ENCODE peak calls at places on chromosomes 1 and 21, in nine cellular contexts. C is A549, I is uterus, O is tibial nerve, Q is stomach, S is body of pancreas, B is adrenal gland, W is H54, R is breast epithelium. T is an unnamed sample.

GRCh38 chr1:90561384-90561783 is 155.7 kb downstream of the BARHL2 start:
- DNase-seq in C (no peak), I (no peak), O (no peak), Q (no peak), S (no peak), B (no peak), W (no peak), R (no peak), T (no peak)

GRCh38 chr1:67789551-67789950 is 43.7 kb downstream of the GNG12 start:
- DNase-seq in C (no peak), I (no peak), O (no peak), Q (no peak), S (no peak), B (no peak), W (no peak), R (no peak), T (no peak)

GRCh38 chr1:102595106-102595505 is 513.2 kb downstream of the COL11A1 start:
- DNase-seq in C (no peak), I (no peak), O (no peak), Q (no peak), S (no peak), B (no peak), W (no peak), R (no peak), T (no peak)

GRCh38 chr1:171740987-171741871 is 636 bp downstream of the VAMP4 start:
- DNase-seq in C (peak), I (peak), O (peak), Q (peak), S (peak), B (peak), W (peak), R (no peak), T (peak)

GRCh38 chr21:39529026-39529425 is 77.3 kb downstream of the SH3BGR start:
- DNase-seq in C (no peak), I (no peak), O (no peak), Q (no peak), S (peak), B (no peak), W (no peak), R (no peak), T (no peak)

GRCh38 chr1:37393173-37393572 is 81.2 kb upstream of the ZC3H12A start:
- DNase-seq in C (no peak), I (no peak), O (no peak), Q (no peak), S (no peak), B (no peak), W (no peak), R (no peak), T (no peak)

GRCh38 chr1:86258106-86258505 is 101.5 kb upstream of the COL24A1 start:
- DNase-seq in C (no peak), I (no peak), O (no peak), Q (no peak), S (no peak), B (no peak), W (no peak), R (no peak), T (no peak)

GRCh38 chr1:159889821-159890252 is 10.1 kb downstream of the CFAP45 start:
- DNase-seq in C (no peak), I (peak), O (no peak), Q (no peak), S (no peak), B (peak), W (peak), R (no peak), T (no peak)

GRCh38 chr1:16139473-16139962 is 16.4 kb downstream of the EPHA2 start:
- DNase-seq in C (no peak), I (no peak), O (no peak), Q (no peak), S (no peak), B (no peak), W (peak), R (no peak), T (no peak)

GRCh38 chr1:238681021-238681420 is 705.3 kb upstream of the CHRM3 start:
- DNase-seq in C (no peak), I (no peak), O (no peak), Q (no peak), S (no peak), B (no peak), W (no peak), R (no peak), T (no peak)

GRCh38 chr1:112806090-112806642 is 91.0 kb upstream of the PPM1J start:
- DNase-seq in C (no peak), I (no peak), O (no peak), Q (no peak), S (peak), B (no peak), W (no peak), R (no peak), T (no peak)

GRCh38 chr1:116311756-116312691 is 61.0 kb upstream of the ATP1A1 start:
- DNase-seq in C (no peak), I (no peak), O (no peak), Q (peak), S (peak), B (no peak), W (no peak), R (peak), T (peak)

GRCh38 chr1:10812387-10812915 is 16.0 kb upstream of the CASZ1 start:
- DNase-seq in C (no peak), I (no peak), O (no peak), Q (no peak), S (no peak), B (no peak), W (no peak), R (no peak), T (no peak)

GRCh38 chr1:26045712-26046312 is at the start of gene SLC30A2:
- DNase-seq in C (no peak), I (no peak), O (no peak), Q (no peak), S (peak), B (no peak), W (no peak), R (no peak), T (peak)

GRCh38 chr1:1400576-1401456 is 1.7 kb upstream of the CCNL2 start:
- DNase-seq in C (no peak), I (no peak), O (no peak), Q (no peak), S (no peak), B (no peak), W (no peak), R (no peak), T (no peak)

GRCh38 chr1:243421784-243422183 is 165.9 kb downstream of the SDCCAG8 start:
- DNase-seq in C (peak), I (peak), O (no peak), Q (peak), S (peak), B (no peak), W (peak), R (no peak), T (peak)

GRCh38 chr1:51101976-51102375 is at the start of gene C1orf185:
- DNase-seq in C (no peak), I (no peak), O (no peak), Q (no peak), S (no peak), B (no peak), W (no peak), R (no peak), T (no peak)

GRCh38 chr1:84619383-84620093 is 45.3 kb upstream of the CTBS start:
- DNase-seq in C (peak), I (peak), O (no peak), Q (no peak), S (peak), B (no peak), W (peak), R (no peak), T (no peak)

GRCh38 chr1:243713470-243714186 is 136.4 kb downstream of the AKT3 start:
- DNase-seq in C (no peak), I (peak), O (no peak), Q (no peak), S (no peak), B (no peak), W (no peak), R (no peak), T (no peak)

GRCh38 chr1:151611288-151611790 is 511 bp upstream of the SNX27 start:
- DNase-seq in C (no peak), I (no peak), O (no peak), Q (peak), S (no peak), B (no peak), W (no peak), R (no peak), T (no peak)

GRCh38 chr1:225908773-225909172 is 15.3 kb downstream of the PYCR2 start:
- DNase-seq in C (no peak), I (no peak), O (no peak), Q (no peak), S (no peak), B (no peak), W (no peak), R (no peak), T (no peak)

GRCh38 chr1:172537827-172538391 is 5.0 kb downstream of the SUCO start:
- DNase-seq in C (no peak), I (no peak), O (no peak), Q (no peak), S (no peak), B (no peak), W (no peak), R (no peak), T (no peak)

GRCh38 chr1:205048382-205048781 is 5.4 kb downstream of the CNTN2 start:
- DNase-seq in C (no peak), I (no peak), O (no peak), Q (no peak), S (no peak), B (no peak), W (no peak), R (no peak), T (no peak)

GRCh38 chr1:33005812-33006465 is 30.7 kb downstream of the AK2 start:
- DNase-seq in C (no peak), I (no peak), O (no peak), Q (peak), S (peak), B (no peak), W (no peak), R (no peak), T (no peak)

GRCh38 chr21:30227633-30228404 is 11.9 kb upstream of the CLDN8 start:
- DNase-seq in C (no peak), I (peak), O (no peak), Q (no peak), S (peak), B (peak), W (no peak), R (no peak), T (no peak)

GRCh38 chr1:19775831-19776230 is 23.9 kb downstream of the TMCO4 start:
- DNase-seq in C (no peak), I (no peak), O (no peak), Q (no peak), S (no peak), B (no peak), W (no peak), R (no peak), T (no peak)

GRCh38 chr1:231487019-231487418 is 41.5 kb upstream of the TSNAX start:
- DNase-seq in C (no peak), I (no peak), O (no peak), Q (no peak), S (no peak), B (no peak), W (no peak), R (no peak), T (no peak)

GRCh38 chr1:147266381-147266780 is 23.9 kb downstream of the CHD1L start:
- DNase-seq in C (no peak), I (no peak), O (no peak), Q (no peak), S (no peak), B (no peak), W (no peak), R (no peak), T (no peak)

GRCh38 chr21:16587141-16587570 is 857.4 kb downstream of the USP25 start:
- DNase-seq in C (peak), I (peak), O (peak), Q (peak), S (peak), B (peak), W (peak), R (no peak), T (no peak)

GRCh38 chr1:18849252-18849651 is 10.2 kb downstream of the TAS1R2 start:
- DNase-seq in C (no peak), I (no peak), O (no peak), Q (no peak), S (no peak), B (peak), W (no peak), R (no peak), T (no peak)

GRCh38 chr1:4716406-4716805 is 62.0 kb downstream of the AJAP1 start:
- DNase-seq in C (no peak), I (no peak), O (no peak), Q (no peak), S (no peak), B (no peak), W (no peak), R (no peak), T (no peak)

GRCh38 chr21:46649356-46649755 is 13.9 kb downstream of the PRMT2 start:
- DNase-seq in C (no peak), I (no peak), O (no peak), Q (no peak), S (no peak), B (no peak), W (no peak), R (no peak), T (no peak)

GRCh38 chr21:42724226-42724920 is 71.0 kb downstream of the PDE9A start:
- DNase-seq in C (peak), I (peak), O (no peak), Q (no peak), S (no peak), B (no peak), W (peak), R (no peak), T (peak)

GRCh38 chr1:199875856-199876255 is 151.7 kb upstream of the NR5A2 start:
- DNase-seq in C (no peak), I (no peak), O (no peak), Q (no peak), S (no peak), B (no peak), W (no peak), R (no peak), T (no peak)

GRCh38 chr1:87291107-87291506 is 37.6 kb upstream of the LMO4 start:
- DNase-seq in C (no peak), I (no peak), O (no peak), Q (no peak), S (no peak), B (no peak), W (no peak), R (no peak), T (no peak)

GRCh38 chr21:24272527-24272938 is 1334.7 kb downstream of the MRPL39 start:
- DNase-seq in C (no peak), I (no peak), O (no peak), Q (no peak), S (no peak), B (no peak), W (no peak), R (no peak), T (no peak)

GRCh38 chr1:9151326-9151860 is 22.5 kb upstream of the GPR157 start:
- DNase-seq in C (no peak), I (no peak), O (no peak), Q (no peak), S (no peak), B (no peak), W (no peak), R (no peak), T (no peak)

GRCh38 chr1:246210751-246211150 is 296.3 kb downstream of the SMYD3 start:
- DNase-seq in C (no peak), I (no peak), O (no peak), Q (no peak), S (no peak), B (no peak), W (no peak), R (no peak), T (no peak)

GRCh38 chr1:176691251-176692228 is 228.6 kb downstream of the PAPPA2 start:
- DNase-seq in C (peak), I (peak), O (no peak), Q (no peak), S (peak), B (peak), W (peak), R (no peak), T (peak)

GRCh38 chr1:161198877-161199431 is at the start of gene ADAMTS4:
- DNase-seq in C (no peak), I (peak), O (no peak), Q (peak), S (peak), B (no peak), W (no peak), R (no peak), T (peak)
- TF ChIP-seq POLR2A in C (no peak), I (peak), O (peak), Q (no peak), S (no peak), B (peak), W (no peak), R (peak), T (no peak)

DNA sequence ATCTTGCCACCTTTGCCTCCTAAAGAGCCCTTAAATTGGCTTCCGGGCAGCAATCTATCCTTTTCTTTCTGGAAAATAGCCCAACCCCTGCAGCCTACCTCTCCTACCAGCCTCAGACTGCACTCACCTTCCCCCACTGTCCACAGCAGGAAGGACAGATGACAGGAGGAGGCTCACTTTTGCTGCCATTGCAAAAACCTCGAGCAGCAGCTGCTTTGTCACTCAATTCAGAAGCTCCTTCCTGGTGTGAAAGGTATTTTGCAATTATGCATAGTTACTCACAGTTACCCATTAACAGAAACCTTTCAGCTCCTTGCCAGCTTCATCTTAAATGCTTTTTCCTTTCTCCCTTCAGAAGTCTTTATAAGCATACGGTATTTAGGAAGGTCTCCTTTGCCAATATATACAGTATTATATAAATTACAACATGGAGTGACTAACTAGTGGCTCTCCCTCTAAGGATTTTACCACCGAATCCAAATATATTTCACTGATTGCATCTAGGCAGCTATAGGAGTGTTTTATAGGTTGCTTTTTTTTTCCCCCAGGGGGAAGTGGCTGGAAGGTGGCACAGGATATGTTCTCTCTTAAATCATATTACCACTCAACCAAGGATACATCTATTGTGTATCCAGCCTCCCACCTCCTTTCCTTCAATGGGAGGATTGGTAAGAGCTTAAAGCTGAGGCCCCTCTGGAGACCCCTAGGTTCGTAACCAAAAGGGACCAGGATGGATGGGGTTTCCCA is 142.1 kb upstream of the IPO9 start:
- DNase-seq in C (peak), I (no peak), O (no peak), Q (no peak), S (peak), B (no peak), W (no peak), R (no peak), T (no peak)
- TF ChIP-seq POLR2A in C (no peak), I (no peak), O (no peak), Q (no peak), S (no peak), B (no peak), W (no peak), R (no peak), T (no peak)

GRCh38 chr1:153612111-153612754 is 704 bp downstream of the S100A16 start:
- DNase-seq in C (no peak), I (no peak), O (no peak), Q (no peak), S (peak), B (no peak), W (no peak), R (no peak), T (peak)

GRCh38 chr1:153611356-153611755 is 1.6 kb downstream of the S100A16 start:
- DNase-seq in C (no peak), I (no peak), O (no peak), Q (no peak), S (no peak), B (no peak), W (no peak), R (no peak), T (no peak)

GRCh38 chr1:153614189-153614900 is 1.4 kb upstream of the S100A16 start:
- DNase-seq in C (no peak), I (no peak), O (no peak), Q (no peak), S (no peak), B (no peak), W (no peak), R (no peak), T (no peak)

GRCh38 chr1:153613406-153613805 is 469 bp upstream of the S100A16 start:
- DNase-seq in C (no peak), I (no peak), O (no peak), Q (no peak), S (no peak), B (no peak), W (no peak), R (no peak), T (no peak)

DNA sequence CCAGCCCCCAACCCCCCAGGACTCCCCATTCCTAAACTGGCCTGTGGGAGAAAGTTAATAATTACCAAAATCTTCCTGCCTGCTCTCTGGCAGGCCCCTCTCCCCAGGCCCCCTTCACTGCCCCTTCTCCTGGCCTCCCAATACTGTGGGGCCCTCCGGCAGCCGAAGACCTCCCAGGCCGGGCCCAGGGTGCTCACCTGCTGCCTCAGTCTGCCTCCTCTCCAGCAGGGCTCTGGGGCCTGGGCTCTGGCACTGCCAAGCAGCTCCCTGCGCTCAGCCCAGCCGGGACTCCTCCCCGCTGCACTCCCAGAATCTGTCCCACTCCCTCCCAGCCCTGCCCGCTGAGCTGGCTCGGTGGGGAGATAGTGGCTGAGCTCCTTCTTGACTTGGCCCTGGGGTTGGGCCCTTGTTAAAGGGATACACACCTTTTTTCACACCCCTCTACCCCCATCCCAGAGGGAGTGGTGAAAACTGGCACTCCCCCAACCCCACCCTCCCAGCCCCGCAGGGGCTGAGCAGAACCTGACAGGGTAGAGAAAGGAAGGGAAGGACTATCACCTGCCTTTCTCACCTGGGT is at the start of gene S100A16:
- DNase-seq in C (peak), I (peak), O (peak), Q (peak), S (peak), B (peak), W (peak), R (peak), T (peak)
- TF ChIP-seq POLR2A in C (peak), I (peak), O (peak), Q (no peak), S (peak), B (no peak), W (peak), R (peak), T (peak)

GRCh38 chr1:100383743-100384405 is 31.6 kb downstream of the CDC14A start:
- DNase-seq in C (no peak), I (no peak), O (no peak), Q (no peak), S (no peak), B (no peak), W (no peak), R (no peak), T (no peak)
- TF ChIP-seq POLR2A in C (no peak), I (no peak), O (no peak), Q (no peak), S (no peak), B (no peak), W (no peak), R (no peak), T (no peak)

DNA sequence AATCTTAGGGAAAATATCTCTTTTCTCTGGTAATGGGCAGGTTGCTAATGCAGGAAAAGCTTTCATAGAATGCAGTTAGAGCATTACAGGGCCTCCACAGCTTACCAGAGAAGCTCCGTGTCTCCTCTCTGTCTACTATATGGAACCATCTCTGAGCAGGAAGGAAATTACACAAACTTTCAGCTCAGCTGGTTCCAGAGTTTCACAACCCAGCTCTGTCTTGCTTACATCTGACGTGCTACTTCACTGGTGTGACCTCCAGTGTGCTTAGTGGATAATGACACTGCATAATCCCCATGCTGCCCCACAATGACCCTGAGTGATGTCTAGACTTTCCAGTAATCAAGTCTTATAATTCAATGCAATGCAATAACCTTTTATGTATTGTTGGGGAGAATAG is 4.3 kb upstream of the FGGY start:
- DNase-seq in C (no peak), I (peak), O (no peak), Q (peak), S (peak), B (peak), W (no peak), R (no peak), T (no peak)
- TF ChIP-seq POLR2A in C (no peak), I (no peak), O (no peak), Q (no peak), S (no peak), B (peak), W (no peak), R (no peak), T (no peak)